ENCODE peak calls at places on chromosomes 12 and 14, in four cellular contexts. A is SK-N-MC, Z is stomach, X is HL-60. L is an unnamed sample.
A peak's percentile ranks its signal among the peaks of the same experiment; 100 is the strongest.

GRCh38 chr12:54135621-54136027 is 53.2 kb downstream of the SMUG1 start:
- DNase-seq in A (no peak), Z (peak; percentile 85), X (no peak), L (no peak)

GRCh38 chr12:91991397-91992187 is 154.1 kb downstream of the BTG1 start:
- DNase-seq in A (no peak), Z (no peak), X (no peak), L (no peak)

GRCh38 chr14:76050797-76051392 is 65.3 kb downstream of the IFT43 start:
- DNase-seq in A (peak; percentile 63), Z (peak; percentile 33), X (peak; percentile 10), L (peak; percentile 17)

GRCh38 chr12:46744256-46744655 is 81.5 kb downstream of the SLC38A4 start:
- DNase-seq in A (no peak), Z (no peak), X (no peak), L (no peak)

GRCh38 chr14:95475540-95476240 is 40.8 kb downstream of the SYNE3 start:
- DNase-seq in A (no peak), Z (no peak), X (no peak), L (no peak)

GRCh38 chr14:37253905-37254304 is 56.2 kb downstream of the MIPOL1 start:
- DNase-seq in A (no peak), Z (no peak), X (no peak), L (no peak)

GRCh38 chr12:53258541-53259539 is 9.3 kb upstream of the ESPL1 start:
- DNase-seq in A (no peak), Z (no peak), X (no peak), L (no peak)

GRCh38 chr12:131048611-131048990 is 94.9 kb downstream of the ADGRD1 start:
- DNase-seq in A (no peak), Z (no peak), X (no peak), L (no peak)

GRCh38 chr14:75563931-75564330 is 14.5 kb upstream of the FLVCR2 start:
- DNase-seq in A (no peak), Z (no peak), X (no peak), L (no peak)

GRCh38 chr14:71408362-71409035 is 501.2 kb downstream of the PCNX1 start:
- DNase-seq in A (no peak), Z (no peak), X (no peak), L (no peak)

GRCh38 chr12:52203126-52203921 is 11.5 kb upstream of the KRT80 start:
- DNase-seq in A (no peak), Z (peak; percentile 36), X (peak; percentile 97), L (no peak)

GRCh38 chr14:87082917-87083316 is 910.1 kb downstream of the GALC start:
- DNase-seq in A (no peak), Z (no peak), X (no peak), L (no peak)

GRCh38 chr14:50943943-50944646 is at the start of gene PYGL:
- DNase-seq in A (no peak), Z (peak; percentile 69), X (peak; percentile 80), L (no peak)

GRCh38 chr12:77946541-77947021 is 115.9 kb downstream of the NAV3 start:
- DNase-seq in A (no peak), Z (no peak), X (no peak), L (no peak)

GRCh38 chr14:54891471-54892245 is 11.0 kb downstream of the GCH1 start:
- DNase-seq in A (no peak), Z (no peak), X (no peak), L (no peak)

GRCh38 chr14:94560782-94561655 is at the start of gene SERPINA4:
- DNase-seq in A (no peak), Z (peak; percentile 44), X (no peak), L (no peak)

GRCh38 chr14:26008290-26008689 is 589.5 kb downstream of the NOVA1 start:
- DNase-seq in A (no peak), Z (no peak), X (peak; percentile 3), L (no peak)

GRCh38 chr14:28294834-28295440 is 471.6 kb upstream of the FOXG1 start:
- DNase-seq in A (peak; percentile 8), Z (no peak), X (peak; percentile 63), L (no peak)

GRCh38 chr12:64009321-64010068 is 165.0 kb downstream of the SRGAP1 start:
- DNase-seq in A (no peak), Z (no peak), X (no peak), L (no peak)

GRCh38 chr12:128076188-128076587 is 190.8 kb upstream of the TMEM132C start:
- DNase-seq in A (no peak), Z (no peak), X (no peak), L (peak; percentile 20)

GRCh38 chr12:105659355-105660075 is 329.0 kb downstream of the C12orf75 start:
- DNase-seq in A (no peak), Z (no peak), X (no peak), L (no peak)

GRCh38 chr12:50458606-50459005 is 46.2 kb upstream of the DIP2B start:
- DNase-seq in A (no peak), Z (no peak), X (no peak), L (no peak)

DNA sequence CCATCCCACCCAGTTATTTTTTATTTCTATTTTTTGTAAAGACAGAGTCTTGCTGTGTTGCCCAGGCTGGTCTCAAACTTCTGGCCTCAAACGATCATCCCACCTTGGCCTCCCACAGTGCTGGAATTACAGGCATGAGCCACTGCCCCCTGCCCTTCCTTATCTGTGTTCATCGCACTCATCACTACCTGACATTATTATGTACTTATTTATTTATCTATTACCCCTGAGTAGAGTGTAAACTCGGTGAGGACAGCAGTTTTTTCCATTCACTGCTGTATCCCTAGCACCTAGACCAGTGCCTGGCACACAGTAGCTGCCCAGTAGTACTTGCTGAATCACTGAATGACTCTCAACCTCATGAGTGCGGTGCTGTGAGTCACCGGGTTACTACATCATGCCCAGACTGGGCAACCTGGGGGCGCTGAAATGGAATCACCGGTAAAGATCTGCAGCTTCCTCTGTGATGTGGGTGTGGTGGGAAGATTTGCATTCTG is 81.8 kb upstream of the USP44 start:
- DNase-seq in A (no peak), Z (peak; percentile 55), X (peak; percentile 9), L (no peak)
- TF ChIP-seq POLR2AphosphoS5 in A (no peak), Z (no peak), X (no peak), L (no peak)

GRCh38 chr12:4202918-4203317 is 70.6 kb upstream of the CCND2 start:
- DNase-seq in A (no peak), Z (no peak), X (no peak), L (no peak)

GRCh38 chr12:4203772-4204376 is 69.7 kb upstream of the CCND2 start:
- DNase-seq in A (no peak), Z (no peak), X (peak; percentile 64), L (no peak)

GRCh38 chr12:4197922-4198763 is 75.4 kb upstream of the CCND2 start:
- DNase-seq in A (no peak), Z (no peak), X (no peak), L (no peak)

GRCh38 chr12:4202482-4202881 is 71.1 kb upstream of the CCND2 start:
- DNase-seq in A (no peak), Z (no peak), X (peak; percentile 83), L (no peak)

DNA sequence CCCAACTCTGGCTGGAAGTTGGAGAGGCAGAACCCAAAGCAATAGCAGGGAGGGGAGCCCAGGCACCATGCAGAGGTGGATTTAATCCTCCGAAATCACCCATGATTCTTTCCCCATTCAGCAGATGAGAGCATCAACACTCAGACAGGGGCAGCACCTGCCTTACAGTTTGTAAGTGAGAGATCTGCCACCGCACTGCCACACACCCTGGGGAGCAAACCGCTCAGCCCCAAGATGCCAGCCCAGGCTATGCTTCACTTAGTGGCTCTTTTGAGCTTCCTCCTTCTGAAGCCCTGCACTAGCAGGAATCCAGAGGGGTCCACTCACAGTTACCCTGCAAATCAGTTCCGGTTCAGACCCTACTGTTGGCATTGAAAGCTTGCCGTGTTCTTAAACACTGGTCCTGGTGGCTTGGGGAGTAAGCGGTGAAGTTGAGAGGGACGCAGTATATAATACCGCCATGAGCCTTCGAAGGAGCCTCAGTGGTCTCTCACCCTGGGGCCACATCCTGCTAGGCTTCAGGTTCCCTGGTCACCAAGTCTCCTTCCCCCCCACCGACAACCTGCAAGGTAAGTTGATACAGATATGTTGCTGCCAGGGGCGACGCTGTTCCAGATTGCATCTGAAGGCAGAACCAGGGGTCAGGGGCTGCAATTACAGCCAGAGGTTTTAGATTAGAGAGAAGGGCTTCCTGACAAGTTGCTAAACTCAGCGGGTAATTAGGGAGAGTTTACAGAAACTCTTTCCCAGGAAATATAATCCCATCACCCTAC is 72.0 kb upstream of the CCND2 start:
- DNase-seq in A (no peak), Z (no peak), X (peak; percentile 26), L (no peak)
- TF ChIP-seq POLR2AphosphoS5 in A (no peak), Z (no peak), X (no peak), L (no peak)

GRCh38 chr12:2248087-2248900 is 195.5 kb downstream of the CACNA1C start:
- DNase-seq in A (no peak), Z (no peak), X (no peak), L (no peak)

GRCh38 chr12:2250797-2251196 is 198.0 kb downstream of the CACNA1C start:
- DNase-seq in A (no peak), Z (no peak), X (no peak), L (no peak)

GRCh38 chr12:2246358-2246757 is 193.6 kb downstream of the CACNA1C start:
- DNase-seq in A (no peak), Z (no peak), X (no peak), L (no peak)

GRCh38 chr12:2247109-2247508 is 194.3 kb downstream of the CACNA1C start:
- DNase-seq in A (no peak), Z (no peak), X (no peak), L (no peak)

DNA sequence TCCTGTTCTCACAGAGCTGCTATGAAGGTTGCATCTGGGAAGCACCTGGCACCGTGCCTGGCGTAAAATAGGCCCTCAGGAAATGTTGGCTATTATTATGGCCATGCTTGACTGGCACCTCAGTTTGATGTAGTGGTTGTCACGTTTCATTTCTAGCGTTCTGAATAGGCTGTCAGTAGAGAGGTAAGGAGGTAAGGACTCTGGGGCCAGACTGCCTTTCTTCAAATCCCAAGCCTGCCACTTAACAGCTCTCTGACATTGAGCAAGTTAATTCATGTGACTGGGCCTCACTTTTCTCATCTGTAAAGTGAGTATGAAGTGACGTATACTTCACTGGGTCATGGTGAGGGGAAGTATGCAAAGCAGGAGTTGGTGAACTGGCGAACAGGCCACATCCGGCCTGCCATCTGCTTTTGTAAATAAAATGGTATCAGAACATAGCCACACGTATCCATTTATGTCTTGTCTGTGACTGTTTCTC is 196.2 kb downstream of the CACNA1C start:
- DNase-seq in A (no peak), Z (no peak), X (no peak), L (no peak)
- TF ChIP-seq POLR2AphosphoS5 in A (no peak), Z (no peak), X (no peak), L (no peak)

GRCh38 chr14:77647853-77648252 is 31.4 kb upstream of the SPTLC2 start:
- DNase-seq in A (no peak), Z (no peak), X (no peak), L (no peak)
- TF ChIP-seq POLR2AphosphoS5 in A (no peak), Z (no peak), X (no peak), L (no peak)

DNA sequence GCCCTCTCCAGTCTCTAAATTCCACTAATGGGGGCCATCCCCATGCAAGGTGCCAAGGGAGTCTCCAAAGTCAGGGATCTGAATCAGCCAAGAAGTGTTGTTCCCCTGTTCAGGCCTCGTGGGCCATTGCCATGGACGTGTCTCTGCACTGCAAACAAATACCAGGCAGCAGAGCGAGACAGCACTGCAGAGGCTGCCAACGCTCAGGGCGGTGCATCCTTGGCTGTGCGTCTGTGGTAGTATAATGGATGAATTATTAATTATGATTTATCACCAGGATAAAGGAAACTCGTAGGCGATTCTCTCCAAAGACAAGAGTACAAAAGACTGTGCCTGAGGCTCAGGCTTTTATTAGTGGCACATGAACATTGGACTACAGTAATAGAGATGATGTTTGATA is 122.3 kb upstream of the NTF3 start:
- DNase-seq in A (no peak), Z (no peak), X (no peak), L (no peak)
- TF ChIP-seq POLR2AphosphoS5 in A (no peak), Z (no peak), X (no peak), L (no peak)

L was measured in Panc1.